ENCODE peak calls at places on chromosomes 3 and 15, in six cellular contexts. P, Z, H, G, S and I are unnamed samples.

GRCh38 chr3:155995525-155996370 is 124.6 kb upstream of the KCNAB1 start:
- DNase-seq in P (no peak), H (no peak), Z (peak), G (no peak), S (peak), I (no peak)

GRCh38 chr3:100978036-100978659 is 15.1 kb downstream of the ABI3BP start:
- DNase-seq in S (no peak), Z (no peak), P (no peak), H (no peak), G (no peak), I (no peak)

GRCh38 chr15:74234598-74234875 is 1.6 kb upstream of the CCDC33 start:
- DNase-seq in H (no peak), Z (no peak), P (no peak), G (no peak), S (no peak), I (no peak)

GRCh38 chr3:196008387-196008786 is 73.5 kb downstream of the TFRC start:
- DNase-seq in P (no peak), S (no peak), H (no peak), Z (no peak), G (no peak), I (no peak)

GRCh38 chr15:71508081-71508682 is 302.2 kb upstream of the NR2E3 start:
- DNase-seq in S (no peak), H (no peak), Z (no peak), P (no peak), G (no peak), I (no peak)

GRCh38 chr3:12178091-12178820 is 19.5 kb upstream of the TIMP4 start:
- DNase-seq in S (no peak), G (no peak), Z (no peak), P (peak), H (no peak), I (no peak)

GRCh38 chr15:58200739-58201138 is 62.6 kb downstream of the AQP9 start:
- DNase-seq in P (no peak), Z (no peak), S (no peak), G (no peak), H (no peak), I (no peak)

GRCh38 chr15:98800437-98801233 is 152.3 kb downstream of the IGF1R start:
- DNase-seq in H (no peak), P (peak), G (no peak), Z (peak), S (peak), I (peak)

GRCh38 chr3:18047052-18047451 is 304.6 kb upstream of the TBC1D5 start:
- DNase-seq in S (no peak), H (no peak), Z (no peak), P (no peak), G (no peak), I (no peak)

GRCh38 chr3:115644391-115644790 is 21.1 kb downstream of the GAP43 start:
- DNase-seq in G (no peak), Z (no peak), S (no peak), P (no peak), H (no peak), I (no peak)

GRCh38 chr3:109339714-109340648 is 2.6 kb upstream of the DPPA4 start:
- DNase-seq in H (no peak), P (no peak), G (no peak), Z (no peak), S (no peak), I (no peak)

GRCh38 chr3:102106421-102107097 is 257.2 kb downstream of the NFKBIZ start:
- DNase-seq in G (no peak), Z (no peak), S (no peak), H (no peak), P (no peak), I (no peak)

GRCh38 chr3:41507336-41508062 is 308.2 kb downstream of the CTNNB1 start:
- DNase-seq in Z (no peak), H (no peak), G (no peak), S (no peak), P (no peak), I (no peak)

GRCh38 chr3:9673082-9673481 is 23.8 kb downstream of the MTMR14 start:
- DNase-seq in G (no peak), P (no peak), S (no peak), H (no peak), Z (no peak), I (no peak)

GRCh38 chr3:155391583-155391982 is 98.1 kb upstream of the STRIT1 start:
- DNase-seq in Z (peak), H (no peak), G (no peak), S (peak), P (peak), I (no peak)

GRCh38 chr3:12425850-12426579 is 58.3 kb upstream of the TSEN2 start:
- DNase-seq in G (no peak), Z (no peak), H (no peak), S (no peak), P (no peak), I (no peak)

GRCh38 chr3:186790261-186790981 is 7.0 kb downstream of the EIF4A2 start:
- DNase-seq in G (no peak), P (no peak), H (no peak), S (no peak), Z (no peak), I (no peak)

GRCh38 chr3:193686665-193687506 is 93.9 kb downstream of the OPA1 start:
- DNase-seq in H (no peak), P (no peak), G (no peak), Z (no peak), S (no peak), I (no peak)

GRCh38 chr15:98729446-98730042 is 81.2 kb downstream of the IGF1R start:
- DNase-seq in P (no peak), S (no peak), Z (no peak), G (no peak), H (no peak), I (no peak)

GRCh38 chr3:25423780-25424179 is 4.3 kb upstream of the RARB start:
- DNase-seq in S (no peak), H (no peak), P (no peak), G (no peak), Z (no peak), I (no peak)

GRCh38 chr15:29792426-29793159 is 29.7 kb downstream of the TJP1 start:
- DNase-seq in G (no peak), P (no peak), H (no peak), S (no peak), Z (no peak), I (no peak)

GRCh38 chr15:100922192-100923040 is 3.3 kb downstream of the LRRK1 start:
- DNase-seq in G (no peak), Z (no peak), S (peak), H (no peak), P (no peak), I (no peak)